ENCODE peak calls at places on chromosomes 4 and X, in four cellular contexts. One of them, this sample, is unnamed.
A peak's percentile ranks its signal among the peaks of the same experiment; 100 is the strongest.

GRCh38 chr4:105122334-105122733 is 24.3 kb upstream of the TET2 start:
- DNase-seq in AG09309: no peak
- DNase-seq in transverse colon: no peak
- DNase-seq in cardiac fibroblast: peak; percentile 38
- DNase-seq in this sample: peak; percentile 82

GRCh38 chr4:183783933-183784622 is 121.0 kb upstream of the STOX2 start:
- DNase-seq in AG09309: peak; percentile 47
- DNase-seq in transverse colon: no peak
- DNase-seq in cardiac fibroblast: peak; percentile 77
- DNase-seq in this sample: no peak

GRCh38 chr4:123017636-123018390 is 95.4 kb upstream of the NUDT6 start:
- DNase-seq in AG09309: peak; percentile 20
- DNase-seq in transverse colon: no peak
- DNase-seq in cardiac fibroblast: peak; percentile 70
- DNase-seq in this sample: no peak

GRCh38 chrX:1443496-1444075 is 9.1 kb downstream of the ASMTL start:
- DNase-seq in AG09309: no peak
- DNase-seq in transverse colon: no peak
- DNase-seq in cardiac fibroblast: no peak
- DNase-seq in this sample: no peak

GRCh38 chrX:139826065-139827044 is 106.5 kb downstream of the ATP11C start:
- DNase-seq in AG09309: peak; percentile 47
- DNase-seq in transverse colon: no peak
- DNase-seq in cardiac fibroblast: peak; percentile 59
- DNase-seq in this sample: peak; percentile 33

GRCh38 chr4:154578919-154579318 is 11.6 kb downstream of the FGA start:
- DNase-seq in AG09309: no peak
- DNase-seq in transverse colon: no peak
- DNase-seq in cardiac fibroblast: no peak
- DNase-seq in this sample: no peak

GRCh38 chr4:41142946-41143720 is 71.2 kb downstream of the APBB2 start:
- DNase-seq in AG09309: peak; percentile 96
- DNase-seq in transverse colon: peak; percentile 39
- DNase-seq in cardiac fibroblast: peak; percentile 96
- DNase-seq in this sample: peak; percentile 88

GRCh38 chrX:129769467-129770154 is 10.1 kb upstream of the SASH3 start:
- DNase-seq in AG09309: no peak
- DNase-seq in transverse colon: peak; percentile 53
- DNase-seq in cardiac fibroblast: no peak
- DNase-seq in this sample: no peak

GRCh38 chr4:86670739-86671138 is 76.6 kb downstream of the PTPN13 start:
- DNase-seq in AG09309: peak; percentile 33
- DNase-seq in transverse colon: no peak
- DNase-seq in cardiac fibroblast: peak; percentile 68
- DNase-seq in this sample: peak; percentile 64

GRCh38 chrX:54166915-54167314 is 16.1 kb downstream of the FAM120C start:
- DNase-seq in AG09309: no peak
- DNase-seq in transverse colon: no peak
- DNase-seq in cardiac fibroblast: peak; percentile 11
- DNase-seq in this sample: no peak

GRCh38 chrX:153744210-153745066 is 19.6 kb upstream of the PLXNB3 start:
- DNase-seq in AG09309: no peak
- DNase-seq in transverse colon: no peak
- DNase-seq in cardiac fibroblast: no peak
- DNase-seq in this sample: no peak
- H3K4me3 ChIP-seq in AG09309: no peak overlapping the region
- H3K4me3 ChIP-seq in transverse colon: peak overlapping the region; percentile 31
- H3K4me3 ChIP-seq in cardiac fibroblast: no peak overlapping the region
- H3K4me3 ChIP-seq in this sample: no peak overlapping the region

GRCh38 chrX:13099121-13099520 is 54.7 kb upstream of the FAM9C start:
- DNase-seq in AG09309: no peak
- DNase-seq in transverse colon: no peak
- DNase-seq in cardiac fibroblast: peak; percentile 30
- DNase-seq in this sample: no peak

GRCh38 chrX:13102636-13103035 is 58.2 kb upstream of the FAM9C start:
- DNase-seq in AG09309: no peak
- DNase-seq in transverse colon: no peak
- DNase-seq in cardiac fibroblast: peak; percentile 56
- DNase-seq in this sample: no peak

GRCh38 chrX:13101439-13102139 is 57.2 kb upstream of the FAM9C start:
- DNase-seq in AG09309: no peak
- DNase-seq in transverse colon: peak; percentile 79
- DNase-seq in cardiac fibroblast: peak; percentile 91
- DNase-seq in this sample: peak; percentile 80

GRCh38 chrX:13103914-13104274 is 59.5 kb upstream of the FAM9C start:
- DNase-seq in AG09309: no peak
- DNase-seq in transverse colon: no peak
- DNase-seq in cardiac fibroblast: no peak
- DNase-seq in this sample: no peak

GRCh38 chrX:13103111-13103913 is 58.9 kb upstream of the FAM9C start:
- DNase-seq in AG09309: no peak
- DNase-seq in transverse colon: no peak
- DNase-seq in cardiac fibroblast: no peak
- DNase-seq in this sample: no peak
- H3K4me3 ChIP-seq in AG09309: no peak overlapping the region
- H3K4me3 ChIP-seq in transverse colon: no peak overlapping the region
- H3K4me3 ChIP-seq in cardiac fibroblast: no peak overlapping the region
- H3K4me3 ChIP-seq in this sample: no peak overlapping the region

DNA sequence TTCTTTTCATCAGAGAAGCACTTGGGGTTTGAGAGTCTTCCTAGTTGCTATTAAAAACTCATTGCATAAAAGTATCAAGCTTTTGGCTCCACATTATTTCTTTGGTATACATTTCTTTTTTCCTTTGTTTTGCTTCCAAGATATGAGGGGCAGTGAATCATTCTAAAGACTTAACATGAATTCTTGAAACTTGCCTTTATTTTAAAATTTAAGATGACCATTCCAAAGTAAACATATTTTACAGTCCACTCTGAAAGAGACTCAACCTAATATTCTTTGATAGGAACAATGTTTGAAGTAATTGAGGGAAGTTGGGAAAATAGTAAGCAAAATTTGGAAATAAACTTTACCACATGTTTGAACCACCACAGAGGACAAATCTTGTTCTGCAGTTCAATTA is 102.7 kb downstream of the CPE start:
- DNase-seq in AG09309: no peak
- DNase-seq in transverse colon: no peak
- DNase-seq in cardiac fibroblast: no peak
- DNase-seq in this sample: no peak
- H3K4me3 ChIP-seq in AG09309: no peak overlapping the region
- H3K4me3 ChIP-seq in transverse colon: no peak overlapping the region
- H3K4me3 ChIP-seq in cardiac fibroblast: no peak overlapping the region
- H3K4me3 ChIP-seq in this sample: no peak overlapping the region

GRCh38 chr4:17325098-17325497 is 186.8 kb downstream of the QDPR start:
- DNase-seq in AG09309: no peak
- DNase-seq in transverse colon: no peak
- DNase-seq in cardiac fibroblast: no peak
- DNase-seq in this sample: no peak

GRCh38 chr4:17322514-17322913 is 189.4 kb downstream of the QDPR start:
- DNase-seq in AG09309: no peak
- DNase-seq in transverse colon: no peak
- DNase-seq in cardiac fibroblast: no peak
- DNase-seq in this sample: no peak

GRCh38 chr4:17326756-17327155 is 185.1 kb downstream of the QDPR start:
- DNase-seq in AG09309: no peak
- DNase-seq in transverse colon: no peak
- DNase-seq in cardiac fibroblast: no peak
- DNase-seq in this sample: no peak

GRCh38 chr4:17323619-17324400 is 188.1 kb downstream of the QDPR start:
- DNase-seq in AG09309: no peak
- DNase-seq in transverse colon: no peak
- DNase-seq in cardiac fibroblast: peak; percentile 16
- DNase-seq in this sample: no peak

GRCh38 chr4:17324431-17324830 is 187.5 kb downstream of the QDPR start:
- DNase-seq in AG09309: peak; percentile 37
- DNase-seq in transverse colon: peak; percentile 11
- DNase-seq in cardiac fibroblast: peak; percentile 76
- DNase-seq in this sample: peak; percentile 10
- H3K4me3 ChIP-seq in AG09309: no peak overlapping the region
- H3K4me3 ChIP-seq in transverse colon: no peak overlapping the region
- H3K4me3 ChIP-seq in cardiac fibroblast: no peak overlapping the region
- H3K4me3 ChIP-seq in this sample: no peak overlapping the region

GRCh38 chr4:15938640-15939039 is at the start of gene FGFBP1:
- DNase-seq in AG09309: no peak
- DNase-seq in transverse colon: no peak
- DNase-seq in cardiac fibroblast: no peak
- DNase-seq in this sample: no peak

GRCh38 chr4:15934259-15934658 is 4.3 kb downstream of the FGFBP1 start:
- DNase-seq in AG09309: no peak
- DNase-seq in transverse colon: no peak
- DNase-seq in cardiac fibroblast: no peak
- DNase-seq in this sample: no peak

GRCh38 chr4:15935504-15936392 is 2.8 kb downstream of the FGFBP1 start:
- DNase-seq in AG09309: no peak
- DNase-seq in transverse colon: no peak
- DNase-seq in cardiac fibroblast: peak; percentile 6
- DNase-seq in this sample: no peak

GRCh38 chr4:15938182-15938581 is 358 bp downstream of the FGFBP1 start:
- DNase-seq in AG09309: no peak
- DNase-seq in transverse colon: peak; percentile 91
- DNase-seq in cardiac fibroblast: no peak
- DNase-seq in this sample: no peak

GRCh38 chr4:15936495-15936894 is 2.0 kb downstream of the FGFBP1 start:
- DNase-seq in AG09309: no peak
- DNase-seq in transverse colon: peak; percentile 60
- DNase-seq in cardiac fibroblast: no peak
- DNase-seq in this sample: no peak
- H3K4me3 ChIP-seq in AG09309: no peak overlapping the region
- H3K4me3 ChIP-seq in transverse colon: no peak overlapping the region
- H3K4me3 ChIP-seq in cardiac fibroblast: no peak overlapping the region
- H3K4me3 ChIP-seq in this sample: no peak overlapping the region

GRCh38 chr4:54659213-54660144 is 1.7 kb downstream of the KIT start:
- DNase-seq in AG09309: no peak
- DNase-seq in transverse colon: no peak
- DNase-seq in cardiac fibroblast: peak; percentile 18
- DNase-seq in this sample: no peak
- H3K4me3 ChIP-seq in AG09309: peak overlapping the region; percentile 76
- H3K4me3 ChIP-seq in transverse colon: peak overlapping the region; percentile 72
- H3K4me3 ChIP-seq in cardiac fibroblast: peak overlapping the region; percentile 55
- H3K4me3 ChIP-seq in this sample: peak overlapping the region; percentile 53

GRCh38 chrX:24081661-24082154 is 27.0 kb downstream of the EIF2S3 start:
- DNase-seq in AG09309: no peak
- DNase-seq in transverse colon: peak; percentile 64
- DNase-seq in cardiac fibroblast: peak; percentile 75
- DNase-seq in this sample: peak; percentile 16
- H3K4me3 ChIP-seq in AG09309: no peak overlapping the region
- H3K4me3 ChIP-seq in transverse colon: no peak overlapping the region
- H3K4me3 ChIP-seq in cardiac fibroblast: no peak overlapping the region
- H3K4me3 ChIP-seq in this sample: no peak overlapping the region

This sample was measured in retinal pigment epithelial cell.